ENCODE peak calls at places on chromosome 17, in seven cellular contexts. G is right atrium auricular region, S is uterus, L is tibial nerve, H is aorta, O is mesenchymal stem cell, K is left ventricle myocardium inferior. Y is an unnamed sample. For H3K4me1 and H3K27me3, the result is how much of the 10 kb centered on the place peaks cover.

GRCh38 chr17:68441064-68441770 is 16.1 kb downstream of the WIPI1 start:
- DNase-seq in H (no peak), S (no peak), O (peak), K (no peak), L (no peak), G (no peak), Y (no peak)

GRCh38 chr17:21282231-21282630 is 2.3 kb upstream of the MAP2K3 start:
- DNase-seq in O (peak), H (peak), G (no peak), S (peak), L (no peak), K (no peak), Y (no peak)

GRCh38 chr17:82380860-82381702 is 9.5 kb downstream of the UTS2R start:
- DNase-seq in H (no peak), S (no peak), O (peak), K (no peak), L (no peak), G (no peak), Y (no peak)

GRCh38 chr17:74831442-74832146 is 28.1 kb downstream of the GRIN2C start:
- DNase-seq in S (no peak), O (no peak), K (no peak), H (no peak), G (no peak), L (no peak), Y (no peak)

GRCh38 chr17:55584861-55585260 is 73.6 kb upstream of the SMIM36 start:
- DNase-seq in G (no peak), H (no peak), O (no peak), K (no peak), S (no peak), L (no peak), Y (no peak)

GRCh38 chr17:3665834-3666233 is 2.5 kb downstream of the TAX1BP3 start:
- DNase-seq in S (no peak), L (no peak), K (peak), O (no peak), G (no peak), H (no peak), Y (no peak)

GRCh38 chr17:32302860-32303649 is 37.4 kb downstream of the RHBDL3 start:
- DNase-seq in O (no peak), K (no peak), L (no peak), G (no peak), H (no peak), S (no peak), Y (no peak)

GRCh38 chr17:78130439-78131101 is at the start of gene TMC8:
- DNase-seq in S (no peak), O (no peak), H (no peak), G (no peak), K (no peak), L (no peak), Y (peak)

GRCh38 chr17:6392609-6393367 is 42.1 kb downstream of the AIPL1 start:
- DNase-seq in L (no peak), G (no peak), O (no peak), H (no peak), S (no peak), K (no peak), Y (no peak)

GRCh38 chr17:50171371-50172071 is 5.7 kb downstream of the SGCA start:
- DNase-seq in K (no peak), O (no peak), L (no peak), H (peak), G (no peak), S (no peak), Y (no peak)

GRCh38 chr17:77473615-77474226 is 333.0 kb downstream of the SEC14L1 start:
- DNase-seq in O (no peak), H (no peak), S (no peak), K (no peak), G (no peak), L (no peak), Y (no peak)

GRCh38 chr17:30278032-30278431 is 13.7 kb downstream of the BLMH start:
- DNase-seq in O (peak), L (no peak), K (peak), H (no peak), S (no peak), G (no peak), Y (no peak)

GRCh38 chr17:81026266-81027036 is 8.5 kb upstream of the BAIAP2 start:
- DNase-seq in H (no peak), K (no peak), G (no peak), L (no peak), S (no peak), O (no peak), Y (no peak)

GRCh38 chr17:81025756-81026155 is 9.2 kb upstream of the BAIAP2 start:
- DNase-seq in S (no peak), H (no peak), O (no peak), L (no peak), G (no peak), K (no peak), Y (no peak)

GRCh38 chr17:81028506-81028858 is 6.5 kb upstream of the BAIAP2 start:
- DNase-seq in K (no peak), O (no peak), G (no peak), L (no peak), H (no peak), S (no peak), Y (no peak)

GRCh38 chr17:81027591-81028505 is 7.1 kb upstream of the BAIAP2 start:
- DNase-seq in L (no peak), H (no peak), S (no peak), K (no peak), G (no peak), O (no peak), Y (no peak)

GRCh38 chr17:81027038-81027437 is 7.9 kb upstream of the BAIAP2 start:
- DNase-seq in H (no peak), L (no peak), G (no peak), K (no peak), S (no peak), O (no peak), Y (no peak)
- H3K27ac ChIP-seq in H (no peak), L (peak), G (no peak), K (no peak), S (no peak), O (no peak), Y (no peak)

DNA sequence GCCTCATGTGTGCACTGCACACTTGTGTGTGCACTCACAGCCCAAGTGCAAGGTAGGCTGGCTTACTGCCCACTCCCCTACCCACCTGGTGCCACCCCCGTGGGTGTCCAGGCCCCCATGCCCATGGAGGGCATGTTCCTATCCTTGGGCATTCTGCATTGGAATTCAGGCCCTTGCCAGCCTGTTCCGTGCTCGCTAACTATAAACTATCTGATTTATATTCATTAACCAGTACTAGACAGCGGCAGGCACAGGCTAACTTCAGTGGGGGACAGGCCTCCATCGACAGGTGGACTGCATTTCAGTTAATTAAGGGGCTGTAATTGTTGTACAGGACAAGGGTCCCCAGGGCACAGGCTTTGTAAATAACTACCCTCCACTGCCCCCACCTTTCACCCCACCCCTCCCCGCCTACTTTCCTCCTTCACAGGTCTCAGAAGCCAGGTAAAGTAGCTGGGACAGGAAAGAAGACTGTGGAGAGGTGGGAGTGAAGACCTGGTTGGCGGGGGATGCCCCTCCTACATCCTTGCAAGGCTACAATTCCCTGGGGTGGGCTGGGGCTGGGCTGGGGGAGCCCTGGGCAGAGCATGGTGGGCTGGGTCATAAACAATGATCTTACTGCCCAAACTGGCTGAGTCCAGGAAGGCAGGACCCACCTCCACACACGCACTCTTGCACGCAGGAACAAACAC is 119.0 kb upstream of the LHX1 start:
- DNase-seq in L (no peak), S (no peak), O (no peak), H (no peak), G (no peak), K (no peak), Y (no peak)
- H3K4me1 ChIP-seq in L (under half), S (under half), O (under half), H (under half), G (under half), K (under half), Y (under half)

GRCh38 chr17:79806863-79807720 is 10.2 kb upstream of the CBX8 start:
- DNase-seq in O (no peak), H (no peak), G (no peak), L (no peak), K (no peak), S (no peak), Y (no peak)
- H3K27me3 ChIP-seq in O (half or more), H (under half), G (under half), L (half or more), K (half or more), S (half or more), Y (half or more)

DNA sequence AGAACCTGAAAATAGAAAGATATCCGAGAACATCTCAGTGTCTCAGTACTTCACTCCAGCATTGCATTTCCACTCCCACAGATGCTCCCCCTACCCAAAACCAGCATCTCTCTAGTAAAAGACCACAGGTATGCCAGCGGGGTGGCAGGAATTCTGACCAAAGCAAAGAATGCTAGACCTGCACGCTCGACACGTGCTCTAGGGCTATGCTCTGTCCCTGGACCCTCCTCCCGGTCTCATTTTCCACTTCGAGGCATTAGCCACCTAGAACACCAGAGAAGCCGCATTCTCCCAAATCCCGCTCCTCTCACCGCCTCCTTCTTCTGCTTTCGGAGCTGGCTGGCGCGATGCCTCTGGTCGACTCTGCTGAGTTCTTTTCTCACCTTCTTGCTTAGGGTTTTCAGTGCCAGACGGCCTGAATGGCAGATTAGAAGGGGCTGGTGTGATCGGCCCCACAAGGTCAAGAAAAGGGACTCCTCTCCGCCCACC is 487 bp downstream of the TSR1 start:
- DNase-seq in L (no peak), O (peak), S (no peak), G (no peak), K (no peak), H (no peak), Y (no peak)
- H3K27ac ChIP-seq in L (peak), O (peak), S (peak), G (peak), K (peak), H (no peak), Y (peak)

GRCh38 chr17:27496501-27496943 is 40.3 kb downstream of the KSR1 start:
- DNase-seq in O (no peak), K (no peak), S (no peak), G (no peak), H (peak), L (no peak), Y (no peak)

GRCh38 chr17:27494192-27495091 is 38.2 kb downstream of the KSR1 start:
- DNase-seq in S (peak), L (peak), O (no peak), H (peak), G (peak), K (peak), Y (no peak)

GRCh38 chr17:27496971-27497370 is 40.7 kb downstream of the KSR1 start:
- DNase-seq in G (no peak), O (no peak), L (no peak), H (no peak), S (no peak), K (no peak), Y (no peak)

GRCh38 chr17:27495460-27495859 is 39.2 kb downstream of the KSR1 start:
- DNase-seq in O (no peak), H (peak), G (no peak), S (no peak), L (no peak), K (no peak), Y (no peak)

GRCh38 chr17:27496005-27496404 is 39.8 kb downstream of the KSR1 start:
- DNase-seq in K (no peak), O (no peak), S (no peak), L (no peak), H (peak), G (no peak), Y (no peak)
- H3K4me1 ChIP-seq in K (under half), O (under half), S (under half), L (half or more), H (under half), G (under half), Y (under half)

GRCh38 chr17:48578616-48579560 is 738 bp upstream of the HOXB4 start:
- DNase-seq in O (peak), K (no peak), G (no peak), L (no peak), H (no peak), S (no peak), Y (no peak)
- H3K27me3 ChIP-seq in O (under half), K (half or more), G (under half), L (half or more), H (under half), S (under half), Y (under half)

GRCh38 chr17:58313815-58314705 is 14.5 kb downstream of the TSPOAP1 start:
- DNase-seq in G (no peak), O (no peak), S (no peak), L (no peak), H (no peak), K (no peak), Y (no peak)
- H3K27ac ChIP-seq in G (no peak), O (no peak), S (no peak), L (no peak), H (no peak), K (no peak), Y (no peak)

GRCh38 chr17:44203731-44204452 is 4.2 kb upstream of the ATXN7L3 start:
- DNase-seq in K (no peak), O (peak), S (no peak), G (no peak), L (no peak), H (no peak), Y (no peak)

GRCh38 chr17:44205962-44206824 is 6.5 kb upstream of the ATXN7L3 start:
- DNase-seq in K (no peak), G (no peak), L (no peak), O (no peak), H (no peak), S (no peak), Y (no peak)

GRCh38 chr17:44207319-44207718 is 7.6 kb upstream of the ATXN7L3 start:
- DNase-seq in G (no peak), O (no peak), H (no peak), S (no peak), L (no peak), K (no peak), Y (no peak)

GRCh38 chr17:44204453-44204882 is 4.8 kb upstream of the ATXN7L3 start:
- DNase-seq in G (no peak), K (no peak), O (peak), L (no peak), H (peak), S (no peak), Y (no peak)

GRCh38 chr17:44206825-44207155 is 7.1 kb upstream of the ATXN7L3 start:
- DNase-seq in H (no peak), G (no peak), K (no peak), L (no peak), S (no peak), O (no peak), Y (no peak)
- H3K4me1 ChIP-seq in H (under half), G (under half), K (under half), L (under half), S (under half), O (under half), Y (under half)

DNA sequence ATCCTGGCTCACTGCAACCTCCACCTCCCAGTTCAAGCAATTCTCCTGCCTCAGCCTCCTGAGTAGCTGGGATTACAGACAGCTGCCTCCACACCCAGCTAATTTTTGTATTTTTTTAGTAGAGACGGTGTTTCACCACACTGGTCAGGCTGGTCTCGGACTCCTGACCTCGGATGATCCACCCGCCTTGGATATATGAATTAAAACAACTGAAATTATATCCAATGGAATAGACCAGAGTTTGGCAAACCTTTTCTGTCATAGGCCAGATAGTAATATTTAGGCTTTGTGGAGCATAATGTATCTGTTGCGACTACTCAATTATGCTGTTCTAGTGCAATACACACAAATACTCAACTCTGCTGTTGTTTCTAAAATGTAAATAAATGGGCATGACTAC is 93.8 kb upstream of the NACA2 start:
- DNase-seq in K (no peak), G (no peak), H (no peak), S (no peak), L (no peak), O (no peak), Y (no peak)
- H3K27me3 ChIP-seq in K (under half), G (under half), H (under half), S (under half), L (under half), O (under half), Y (under half)

Y was measured in effector memory CD4-positive, alpha-beta T cell.